ENCODE peak calls at places on chromosomes 2 and 18, in eight cellular contexts. N is NCI-H2081, A is RWPE1, X is fibroblast of the aortic adventitia, Z is amygdala, K is transverse colon, C is T-cell, H is EH. O is an unnamed sample.

GRCh38 chr2:136235451-136236418 is 117.8 kb upstream of the CXCR4 start:
- DNase-seq in Z (no peak), K (no peak), N (no peak), H (peak; percentile 13), X (peak; percentile 99), C (no peak), A (peak; percentile 91), O (peak; percentile 26)

GRCh38 chr2:150293771-150294170 is 193.7 kb downstream of the RND3 start:
- DNase-seq in K (no peak), H (no peak), N (no peak), C (no peak), X (no peak), A (no peak), Z (no peak), O (no peak)

GRCh38 chr2:151841025-151841424 is 12.8 kb upstream of the ARL5A start:
- DNase-seq in H (no peak), N (no peak), Z (no peak), A (no peak), C (no peak), X (no peak), K (no peak), O (no peak)

GRCh38 chr2:157251932-157252331 is 5.6 kb upstream of the GALNT5 start:
- DNase-seq in A (no peak), C (no peak), X (no peak), H (no peak), K (no peak), N (no peak), Z (no peak), O (no peak)

GRCh38 chr2:190781604-190782198 is 98.9 kb upstream of the GLS start:
- DNase-seq in A (peak; percentile 59), C (peak; percentile 45), N (peak; percentile 54), H (peak; percentile 70), Z (no peak), X (peak; percentile 88), K (peak; percentile 63), O (no peak)

GRCh38 chr18:2654828-2655152 is 736 bp upstream of the SMCHD1 start:
- DNase-seq in C (peak; percentile 86), Z (no peak), X (peak; percentile 18), K (no peak), H (no peak), N (no peak), A (peak; percentile 30), O (no peak)

GRCh38 chr2:44358498-44358897 is 2.8 kb downstream of the PREPL start:
- DNase-seq in C (no peak), N (peak; percentile 63), K (peak; percentile 59), H (peak; percentile 48), X (peak; percentile 65), Z (no peak), A (peak; percentile 7), O (no peak)

GRCh38 chr2:148674063-148675020 is 29.8 kb downstream of the EPC2 start:
- DNase-seq in X (no peak), N (peak; percentile 49), C (no peak), Z (no peak), A (peak; percentile 30), K (no peak), H (peak; percentile 15), O (no peak)

GRCh38 chr18:57748770-57749603 is 54.1 kb downstream of the ATP8B1 start:
- DNase-seq in N (peak; percentile 74), Z (no peak), H (peak; percentile 56), A (peak; percentile 42), K (no peak), C (no peak), X (peak; percentile 50), O (no peak)

GRCh38 chr18:67669993-67670671 is 153.6 kb upstream of the DSEL start:
- DNase-seq in N (no peak), H (peak; percentile 91), Z (no peak), A (no peak), K (no peak), C (no peak), X (peak; percentile 98), O (peak; percentile 8)

GRCh38 chr2:236208281-236208900 is 40.2 kb upstream of the GBX2 start:
- DNase-seq in A (no peak), H (no peak), K (no peak), X (no peak), N (no peak), Z (no peak), C (no peak), O (no peak)

GRCh38 chr2:230868151-230868946 is 3.6 kb downstream of the ITM2C start:
- DNase-seq in H (no peak), A (no peak), N (peak; percentile 71), C (no peak), K (peak; percentile 23), X (no peak), Z (no peak), O (no peak)

GRCh38 chr2:105271393-105272045 is 30.0 kb downstream of the GPR45 start:
- DNase-seq in X (no peak), Z (no peak), C (no peak), K (no peak), N (no peak), A (no peak), H (no peak), O (no peak)

GRCh38 chr18:49922228-49922627 is 108.9 kb upstream of the ACAA2 start:
- DNase-seq in Z (no peak), H (no peak), A (peak; percentile 42), X (no peak), N (no peak), K (no peak), C (no peak), O (peak; percentile 91)

GRCh38 chr2:81481242-81481993 is 1176.9 kb upstream of the LRRTM1 start:
- DNase-seq in C (no peak), N (peak; percentile 85), X (no peak), H (no peak), Z (no peak), K (no peak), A (no peak), O (no peak)

GRCh38 chr18:41646915-41647314 is 308.1 kb upstream of the PIK3C3 start:
- DNase-seq in X (no peak), C (no peak), Z (no peak), K (no peak), N (no peak), H (no peak), A (no peak), O (no peak)

GRCh38 chr2:99259465-99259864 is 4.0 kb upstream of the LYG2 start:
- DNase-seq in N (no peak), H (no peak), A (no peak), Z (no peak), C (no peak), X (no peak), K (no peak), O (no peak)

GRCh38 chr2:134232461-134232860 is 21.4 kb upstream of the MGAT5 start:
- DNase-seq in C (peak; percentile 22), H (no peak), A (no peak), Z (no peak), N (no peak), K (no peak), X (no peak), O (no peak)

O was measured in foreskin keratinocyte.